ENCODE peak calls at places on chromosomes 7 and 10, in four cellular contexts. M is neural progenitor cell, G is right lobe of liver, T is adrenal gland. Y is an unnamed sample. For H3K4me1, the result is how much of the 10 kb centered on the place peaks cover.

GRCh38 chr10:72764151-72764550 is 72.2 kb downstream of the MCU start:
- DNase-seq in M (no peak), G (no peak), T (no peak), Y (no peak)

GRCh38 chr10:127855584-127855881 is 37.2 kb downstream of the CLRN3 start:
- DNase-seq in M (no peak), G (no peak), T (no peak), Y (no peak)

GRCh38 chr7:114508096-114508495 is 93.5 kb downstream of the FOXP2 start:
- DNase-seq in G (no peak), M (no peak), T (no peak), Y (no peak)

GRCh38 chr7:32316831-32317230 is 173.3 kb downstream of the LSM5 start:
- DNase-seq in M (no peak), T (no peak), G (no peak), Y (no peak)

GRCh38 chr7:77714195-77714594 is 17.9 kb downstream of the RSBN1L start:
- DNase-seq in T (no peak), M (no peak), G (no peak), Y (no peak)

GRCh38 chr10:73744690-73744994 is 470 bp downstream of the SEC24C start:
- DNase-seq in G (no peak), M (peak), T (peak), Y (no peak)

GRCh38 chr10:23067939-23068775 is 27.2 kb upstream of the MSRB2 start:
- DNase-seq in M (peak), T (peak), G (peak), Y (peak)

GRCh38 chr7:4549681-4550080 is 132.4 kb upstream of the FOXK1 start:
- DNase-seq in M (no peak), G (no peak), T (no peak), Y (peak)

GRCh38 chr10:11824825-11825224 is 1.7 kb downstream of the PROSER2 start:
- DNase-seq in M (no peak), T (no peak), G (no peak), Y (no peak)

GRCh38 chr10:27959093-27959715 is 39.7 kb downstream of the ODAD2 start:
- DNase-seq in G (no peak), M (no peak), T (no peak), Y (no peak)

GRCh38 chr7:36747969-36748574 is 23.8 kb upstream of the AOAH start:
- DNase-seq in T (no peak), G (no peak), M (no peak), Y (no peak)

GRCh38 chr10:118595598-118596425 is at the start of gene PRLHR:
- DNase-seq in G (no peak), M (peak), T (peak), Y (no peak)

GRCh38 chr10:132520147-132520811 is 17.3 kb upstream of the INPP5A start:
- DNase-seq in M (no peak), G (no peak), T (peak), Y (peak)

GRCh38 chr7:73518470-73518869 is 3.6 kb downstream of the BAZ1B start:
- DNase-seq in T (no peak), G (no peak), M (no peak), Y (no peak)

GRCh38 chr10:43872644-43873043 is 224.0 kb upstream of the ZNF32 start:
- DNase-seq in T (no peak), G (no peak), M (no peak), Y (no peak)

GRCh38 chr7:132934017-132934416 is 147.9 kb downstream of the CHCHD3 start:
- DNase-seq in M (no peak), T (no peak), G (no peak), Y (no peak)

DNA sequence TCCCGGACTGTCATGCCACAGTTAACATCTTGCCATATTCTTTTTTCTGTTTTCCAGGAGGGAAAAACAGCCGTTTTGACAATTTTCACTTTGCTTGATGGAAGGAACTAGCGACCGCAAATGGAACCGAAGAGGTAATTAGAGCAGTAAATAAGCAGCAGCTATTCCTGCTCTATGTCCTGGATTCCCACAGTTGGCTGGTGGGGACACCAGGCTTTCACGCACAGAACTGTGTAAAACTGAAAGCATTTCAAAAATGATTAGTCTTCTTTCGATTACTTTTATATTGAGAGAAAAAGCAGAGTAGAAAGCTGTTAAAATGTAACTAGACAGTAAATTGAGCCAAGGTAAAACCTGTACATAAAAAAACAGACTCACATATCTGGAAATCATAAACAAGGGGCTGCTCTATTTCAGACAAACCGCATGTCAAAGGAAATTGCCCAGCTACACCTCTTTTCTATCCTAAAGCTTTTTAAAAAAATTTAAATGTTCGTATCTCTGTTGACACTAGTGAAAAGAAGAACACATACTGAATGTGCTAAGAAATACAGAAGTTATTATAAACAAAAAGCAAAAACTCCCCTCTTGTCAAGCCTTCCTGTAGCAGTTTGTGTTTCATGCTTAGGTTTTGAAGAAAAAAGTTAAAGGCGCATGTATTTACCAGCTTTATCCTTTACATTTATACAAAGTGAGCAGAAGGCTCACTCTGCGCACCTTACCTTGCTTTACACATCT is 93.4 kb downstream of the RNF216 start:
- DNase-seq in G (no peak), M (no peak), T (no peak), Y (no peak)
- H3K27ac ChIP-seq in G (peak), M (no peak), T (peak), Y (peak)

GRCh38 chr10:125226823-125227222 is 66.5 kb upstream of the CTBP2 start:
- DNase-seq in T (no peak), G (no peak), M (no peak), Y (no peak)
- H3K4me1 ChIP-seq in T (under half), G (under half), M (under half), Y (under half)

DNA sequence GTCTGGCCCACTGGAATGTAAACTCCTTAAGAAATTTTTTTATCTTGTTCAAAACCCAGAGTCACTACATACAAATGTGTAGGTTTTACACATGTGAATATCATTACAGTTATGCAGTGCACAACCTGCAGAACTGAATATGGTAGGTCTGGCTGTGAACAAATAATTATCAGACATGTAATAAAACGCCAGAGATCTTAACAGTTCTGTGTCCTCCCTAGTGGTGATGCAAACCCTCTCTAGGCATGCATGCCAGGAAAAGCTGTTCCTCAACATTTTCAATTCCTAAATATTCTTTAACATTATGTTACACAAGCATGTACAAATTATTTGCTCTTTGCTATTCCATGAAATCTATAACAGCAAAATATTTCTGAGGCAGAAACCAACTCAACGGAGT is 124.6 kb downstream of the IMMP2L start:
- DNase-seq in G (no peak), T (no peak), M (no peak), Y (no peak)
- H3K27ac ChIP-seq in G (no peak), T (no peak), M (no peak), Y (no peak)

DNA sequence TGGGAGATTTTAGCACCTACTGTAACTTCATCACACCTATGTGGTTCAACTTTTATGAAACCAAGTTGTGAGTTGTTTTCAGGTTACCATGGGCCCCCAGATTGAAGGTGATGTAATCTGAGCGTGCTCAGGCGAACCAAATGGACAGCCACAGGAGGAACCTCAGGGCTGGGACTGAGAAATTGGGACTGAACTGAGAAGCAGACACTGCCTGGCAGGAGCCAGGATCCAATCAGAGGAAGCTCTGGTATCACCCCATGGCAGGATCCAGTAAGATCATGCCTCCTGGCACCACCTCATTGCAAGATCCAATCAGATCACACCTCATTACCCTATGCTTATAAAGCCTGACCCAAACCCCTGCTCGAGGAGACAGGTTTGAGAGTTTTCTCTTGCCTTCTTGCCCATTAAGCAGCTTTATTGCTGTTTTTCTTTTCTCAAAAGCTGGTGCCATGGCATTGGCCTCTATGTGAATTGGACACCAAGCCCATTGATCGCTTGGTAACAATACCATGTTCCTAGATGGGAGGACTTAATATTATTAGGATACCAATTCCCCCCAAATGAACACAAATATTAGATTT is 43.2 kb upstream of the GDF10 start:
- DNase-seq in G (no peak), M (no peak), T (no peak), Y (no peak)
- H3K4me1 ChIP-seq in G (under half), M (under half), T (under half), Y (under half)

GRCh38 chr10:32379314-32379949 is 32.5 kb upstream of the EPC1 start:
- DNase-seq in T (no peak), M (peak), G (no peak), Y (no peak)

GRCh38 chr10:32376780-32377179 is 29.8 kb upstream of the EPC1 start:
- DNase-seq in G (no peak), M (no peak), T (no peak), Y (no peak)

GRCh38 chr10:32376027-32376426 is 29.1 kb upstream of the EPC1 start:
- DNase-seq in T (no peak), M (no peak), G (no peak), Y (no peak)

GRCh38 chr10:32378371-32379301 is 31.7 kb upstream of the EPC1 start:
- DNase-seq in T (peak), G (peak), M (peak), Y (peak)

DNA sequence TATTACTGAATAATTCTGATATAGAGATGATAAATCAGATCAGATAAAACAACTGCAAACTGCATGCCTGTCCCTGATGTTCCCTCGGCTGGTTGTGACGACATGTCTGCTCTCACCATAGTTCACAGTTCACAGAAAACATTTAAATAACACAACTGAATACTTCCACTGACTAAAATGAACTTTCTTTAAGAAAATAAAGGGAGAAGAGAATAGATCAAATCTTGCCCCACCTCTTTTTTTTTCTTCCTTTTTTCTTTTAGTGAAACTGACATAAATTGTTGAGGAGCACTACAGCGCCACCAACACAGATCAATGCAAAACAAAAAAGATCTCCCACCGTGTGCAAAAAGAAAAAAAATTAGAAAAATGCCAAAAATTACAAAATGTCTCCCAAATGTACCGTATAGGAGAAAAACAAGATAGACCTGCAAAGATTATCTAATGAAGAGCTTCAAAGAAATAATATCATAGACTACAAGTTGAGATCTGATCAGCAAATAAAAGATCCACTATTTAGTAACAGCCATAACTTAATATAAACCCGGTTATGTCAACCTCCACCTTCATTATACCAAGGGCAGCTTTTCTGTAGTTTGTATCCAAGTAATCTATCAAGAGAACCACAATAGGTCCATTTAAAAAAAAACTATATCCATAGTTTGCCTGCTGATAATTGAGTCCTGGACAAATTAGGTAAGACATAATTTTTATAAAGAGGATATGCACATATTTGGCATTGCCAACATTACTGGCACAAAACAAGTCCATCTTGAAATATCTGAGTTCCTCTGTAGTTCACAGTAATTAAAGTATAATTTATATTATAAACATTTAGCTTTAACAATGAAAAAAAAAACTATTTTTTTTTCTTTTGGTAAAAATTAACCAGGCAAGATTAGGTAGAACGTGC is 30.8 kb upstream of the EPC1 start:
- DNase-seq in T (peak), G (no peak), M (peak), Y (no peak)
- H3K27ac ChIP-seq in T (peak), G (peak), M (no peak), Y (peak)

Y was measured in left ventricle myocardium inferior.